ENCODE peak calls at places on chromosomes 7 and 10, in four cellular contexts. T is activated CD4-positive, CD25-positive, alpha-beta regulatory T cell; R is mucosa of gallbladder; L is colonic mucosa. P is an unnamed sample.

GRCh38 chr10:5413012-5413938 is 918 bp downstream of the NET1 start:
- DNase-seq in T (no peak), R (no peak), L (no peak), P (no peak)

GRCh38 chr7:84154991-84155781 is 39.4 kb downstream of the SEMA3A start:
- DNase-seq in T (no peak), R (no peak), L (no peak), P (no peak)

GRCh38 chr10:117553171-117553814 is 10.7 kb downstream of the EMX2 start:
- DNase-seq in T (no peak), R (no peak), L (no peak), P (no peak)

GRCh38 chr7:5610500-5611186 is 170.8 kb downstream of the RNF216 start:
- DNase-seq in T (no peak), R (no peak), L (no peak), P (no peak)

GRCh38 chr7:877312-878232 is 1.2 kb downstream of the GET4 start:
- DNase-seq in T (no peak), R (no peak), L (peak), P (no peak)

GRCh38 chr7:123432601-123433000 is 101.8 kb downstream of the IQUB start:
- DNase-seq in T (no peak), R (no peak), L (no peak), P (no peak)

GRCh38 chr7:45573636-45574470 is at the start of gene ADCY1:
- DNase-seq in T (no peak), R (no peak), L (no peak), P (no peak)

GRCh38 chr10:33900591-33900990 is 566.1 kb upstream of the NRP1 start:
- DNase-seq in T (no peak), R (no peak), L (no peak), P (no peak)

GRCh38 chr10:108362956-108363355 is 1198.5 kb upstream of the SORCS1 start:
- DNase-seq in T (no peak), R (no peak), L (no peak), P (no peak)

GRCh38 chr10:10587744-10588393 is 429.8 kb upstream of the CELF2 start:
- DNase-seq in T (no peak), R (no peak), L (no peak), P (no peak)

GRCh38 chr10:4763960-4764428 is 62.0 kb upstream of the AKR1E2 start:
- DNase-seq in T (no peak), R (no peak), L (no peak), P (no peak)

GRCh38 chr7:79761876-79762429 is 308.5 kb upstream of the MAGI2 start:
- DNase-seq in T (no peak), R (no peak), L (no peak), P (no peak)

GRCh38 chr7:5692112-5692844 is 89.2 kb downstream of the RNF216 start:
- DNase-seq in T (no peak), R (peak), L (peak), P (no peak)

GRCh38 chr7:27343804-27344203 is 101.2 kb downstream of the EVX1 start:
- DNase-seq in T (no peak), R (no peak), L (no peak), P (no peak)

GRCh38 chr10:119769886-119770285 is 44.0 kb downstream of the INPP5F start:
- DNase-seq in T (no peak), R (no peak), L (no peak), P (no peak)

GRCh38 chr10:71278691-71279588 is 40.1 kb upstream of the SLC29A3 start:
- DNase-seq in T (no peak), R (no peak), L (no peak), P (no peak)

GRCh38 chr7:6210973-6211372 is 61.5 kb downstream of the CYTH3 start:
- DNase-seq in T (no peak), R (no peak), L (no peak), P (no peak)

GRCh38 chr7:33841658-33842057 is 63.7 kb upstream of the BMPER start:
- DNase-seq in T (no peak), R (peak), L (no peak), P (no peak)

GRCh38 chr7:151661556-151661955 is 141.9 kb upstream of the RHEB start:
- DNase-seq in T (no peak), R (no peak), L (no peak), P (no peak)

GRCh38 chr10:17918187-17918903 is 33.4 kb upstream of the SLC39A12 start:
- DNase-seq in T (no peak), R (no peak), L (no peak), P (no peak)

GRCh38 chr10:132415956-132416355 is 19.0 kb downstream of the PWWP2B start:
- DNase-seq in T (no peak), R (no peak), L (no peak), P (no peak)

GRCh38 chr10:71351628-71352319 is 32.7 kb downstream of the SLC29A3 start:
- DNase-seq in T (no peak), R (peak), L (peak), P (no peak)

GRCh38 chr10:119113805-119114732 is 10.2 kb downstream of the DENND10 start:
- DNase-seq in T (no peak), R (no peak), L (no peak), P (no peak)

GRCh38 chr7:26410156-26410555 is 118.5 kb downstream of the SNX10 start:
- DNase-seq in T (no peak), R (no peak), L (no peak), P (no peak)

GRCh38 chr10:103626178-103626577 is 132.7 kb downstream of the NEURL1 start:
- DNase-seq in T (no peak), R (no peak), L (no peak), P (no peak)

GRCh38 chr10:88219753-88220152 is 356.3 kb downstream of the PTEN start:
- DNase-seq in T (no peak), R (no peak), L (no peak), P (no peak)

GRCh38 chr10:106830466-106830865 is 334.0 kb downstream of the SORCS1 start:
- DNase-seq in T (no peak), R (no peak), L (no peak), P (no peak)

GRCh38 chr7:27143022-27143949 is at the start of gene HOXA5:
- DNase-seq in T (no peak), R (no peak), L (peak), P (no peak)

GRCh38 chr10:22988581-22989360 is 60.9 kb downstream of the ARMC3 start:
- DNase-seq in T (peak), R (peak), L (peak), P (peak)

GRCh38 chr10:27490807-27491206 is 13.3 kb upstream of the RAB18 start:
- DNase-seq in T (no peak), R (no peak), L (no peak), P (no peak)

GRCh38 chr10:110762109-110762848 is 109.4 kb upstream of the PDCD4 start:
- DNase-seq in T (no peak), R (no peak), L (no peak), P (no peak)